ENCODE peak calls at places on chromosomes 12 and 14, in ten cellular contexts. Q is tibial artery, A is HFF-Myc, P is AG09309, B is NB4, K is colonic mucosa, S is IMR-90, M is stomach, H is body of pancreas, I is fibroblast of pulmonary artery. T is an unnamed sample.

GRCh38 chr12:105337391-105337790 is 6.9 kb downstream of the C12orf75 start:
- DNase-seq in H (no peak), M (no peak), K (no peak), I (no peak), B (peak), Q (no peak), A (no peak), S (no peak), P (no peak), T (no peak)

GRCh38 chr12:55996715-55997534 is at the start of gene SUOX:
- DNase-seq in A (peak), I (peak), H (peak), S (peak), P (peak), M (peak), K (peak), B (peak), Q (peak), T (peak)

GRCh38 chr12:104909761-104910160 is 48.3 kb downstream of the SLC41A2 start:
- DNase-seq in K (no peak), M (no peak), S (peak), I (peak), P (no peak), Q (no peak), A (no peak), H (no peak), B (no peak), T (no peak)

GRCh38 chr12:128449146-128449894 is 182.3 kb downstream of the TMEM132C start:
- DNase-seq in S (no peak), Q (no peak), M (no peak), K (no peak), P (no peak), H (no peak), I (no peak), A (no peak), B (no peak), T (no peak)

GRCh38 chr12:106131671-106132070 is 7.1 kb downstream of the NUAK1 start:
- DNase-seq in A (no peak), I (peak), K (no peak), M (no peak), Q (no peak), B (no peak), P (no peak), S (peak), H (no peak), T (no peak)

GRCh38 chr12:57765698-57766463 is 997 bp downstream of the CYP27B1 start:
- DNase-seq in K (no peak), H (peak), P (no peak), M (no peak), B (no peak), I (no peak), A (no peak), S (no peak), Q (no peak), T (no peak)

GRCh38 chr12:52831251-52831650 is 2.9 kb downstream of the KRT79 start:
- DNase-seq in Q (no peak), H (no peak), M (no peak), S (no peak), B (no peak), A (no peak), K (no peak), P (no peak), I (no peak), T (no peak)

GRCh38 chr12:1851126-1851791 is 30.9 kb downstream of the LRTM2 start:
- DNase-seq in P (peak), A (peak), H (no peak), K (no peak), I (peak), S (peak), B (no peak), Q (no peak), M (no peak), T (no peak)

GRCh38 chr12:20830456-20830855 is 20.0 kb downstream of the SLCO1B3 start:
- DNase-seq in M (no peak), H (no peak), B (no peak), A (no peak), Q (no peak), S (no peak), P (no peak), K (no peak), I (no peak), T (no peak)

GRCh38 chr12:98438826-98439225 is 76.6 kb upstream of the TMPO start:
- DNase-seq in M (no peak), Q (no peak), A (no peak), P (no peak), I (peak), S (no peak), H (no peak), B (peak), K (no peak), T (no peak)

GRCh38 chr14:102901633-102902032 is 20.8 kb upstream of the AMN start:
- DNase-seq in Q (no peak), P (no peak), I (no peak), M (no peak), H (no peak), K (no peak), B (peak), S (no peak), A (no peak), T (no peak)

GRCh38 chr14:29310757-29311156 is 544.2 kb downstream of the FOXG1 start:
- DNase-seq in K (no peak), A (peak), S (peak), B (no peak), P (peak), I (peak), Q (no peak), H (no peak), M (no peak), T (no peak)

GRCh38 chr12:19764408-19764807 is 325.1 kb downstream of the AEBP2 start:
- DNase-seq in Q (no peak), B (no peak), S (peak), M (no peak), K (no peak), A (no peak), I (peak), P (no peak), H (no peak), T (no peak)

GRCh38 chr14:105841022-105842009 is 314.9 kb downstream of the TMEM121 start:
- DNase-seq in I (no peak), P (no peak), S (no peak), Q (peak), M (no peak), H (no peak), A (no peak), K (peak), B (peak), T (no peak)

GRCh38 chr12:67890726-67891125 is 98.5 kb upstream of the IFNG-AS1 start:
- DNase-seq in B (no peak), Q (no peak), S (no peak), P (no peak), M (no peak), A (no peak), H (no peak), I (no peak), K (no peak), T (no peak)

GRCh38 chr12:95282266-95282665 is 64.7 kb downstream of the VEZT start:
- DNase-seq in S (peak), B (no peak), I (peak), P (no peak), Q (no peak), K (no peak), A (no peak), H (no peak), M (no peak), T (no peak)

GRCh38 chr12:1108276-1108675 is 117.3 kb downstream of the ERC1 start:
- DNase-seq in K (no peak), S (no peak), P (no peak), Q (no peak), M (no peak), I (no peak), A (no peak), B (peak), H (no peak), T (no peak)

GRCh38 chr12:1064317-1064716 is 73.3 kb downstream of the ERC1 start:
- DNase-seq in Q (no peak), H (no peak), M (no peak), P (no peak), K (no peak), A (no peak), I (no peak), B (no peak), S (no peak), T (no peak)

GRCh38 chr12:132557969-132558856 is 52.2 kb downstream of the LRCOL1 start:
- DNase-seq in K (no peak), I (no peak), H (no peak), B (peak), S (no peak), M (no peak), P (no peak), A (no peak), Q (no peak), T (no peak)

GRCh38 chr12:91381309-91381804 is 198.7 kb upstream of the DCN start:
- DNase-seq in M (peak), H (peak), Q (no peak), K (no peak), B (no peak), P (peak), A (peak), S (peak), I (peak), T (peak)

GRCh38 chr12:71731439-71732356 is 23.0 kb upstream of the RAB21 start:
- DNase-seq in B (no peak), H (no peak), P (no peak), K (no peak), M (no peak), S (peak), A (no peak), Q (no peak), I (peak), T (no peak)

GRCh38 chr14:103095210-103095778 is 769 bp downstream of the EXOC3L4 start:
- DNase-seq in A (no peak), S (no peak), M (no peak), I (no peak), H (no peak), P (no peak), B (no peak), Q (no peak), K (peak), T (no peak)

GRCh38 chr12:57127710-57128518 is at the start of gene LRP1:
- DNase-seq in Q (peak), K (peak), S (peak), A (no peak), P (no peak), H (peak), B (no peak), M (peak), I (peak), T (no peak)

GRCh38 chr14:105141026-105141425 is 27.6 kb downstream of the JAG2 start:
- DNase-seq in Q (peak), P (no peak), S (no peak), H (no peak), A (no peak), M (no peak), B (no peak), K (no peak), I (no peak), T (no peak)

GRCh38 chr12:102067574-102068258 is 5.9 kb upstream of the WASHC3 start:
- DNase-seq in S (peak), M (no peak), A (peak), H (no peak), P (peak), K (no peak), B (no peak), I (no peak), Q (no peak), T (no peak)

GRCh38 chr12:80877706-80878384 is 59.9 kb downstream of the LIN7A start:
- DNase-seq in Q (no peak), P (no peak), S (peak), B (no peak), M (no peak), A (no peak), K (no peak), I (no peak), H (no peak), T (no peak)

GRCh38 chr14:72710212-72710611 is 183.7 kb downstream of the DPF3 start:
- DNase-seq in A (no peak), H (no peak), M (no peak), K (no peak), P (peak), B (no peak), I (peak), Q (no peak), S (peak), T (no peak)

GRCh38 chr14:35878272-35879140 is 52.4 kb downstream of the BRMS1L start:
- DNase-seq in Q (no peak), B (peak), S (peak), A (peak), H (peak), K (peak), I (peak), P (peak), M (peak), T (peak)
- H3K4me3 ChIP-seq in Q (no peak), B (no peak), S (no peak), A (no peak), H (no peak), K (no peak), I (no peak), P (no peak), M (no peak), T (no peak)

GRCh38 chr12:99983721-99984258 is 946 bp downstream of the ANKS1B start:
- DNase-seq in P (no peak), B (peak), A (no peak), H (peak), M (no peak), S (no peak), I (no peak), Q (no peak), K (no peak), T (no peak)
- H3K4me3 ChIP-seq in P (no peak), B (no peak), A (no peak), H (peak), M (peak), S (no peak), I (no peak), Q (peak), K (peak), T (no peak)

DNA sequence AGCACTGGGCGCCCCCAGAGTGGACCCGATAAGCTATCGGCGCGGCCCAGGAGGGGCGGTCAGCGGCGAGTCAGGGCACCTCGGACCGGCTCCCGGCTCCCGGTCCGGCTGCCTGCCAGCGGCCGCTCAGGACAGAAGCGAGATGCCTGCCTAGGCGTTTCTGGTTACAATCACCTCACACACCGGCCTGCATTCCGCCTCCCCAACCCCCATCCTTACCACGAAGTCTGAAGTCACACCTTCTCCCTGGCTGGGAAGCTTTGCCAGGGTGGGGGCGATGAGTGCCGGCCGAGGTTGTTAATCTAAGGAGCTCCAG is 42.6 kb upstream of the TBX5 start:
- DNase-seq in S (no peak), Q (no peak), M (no peak), B (no peak), K (no peak), I (no peak), H (no peak), P (no peak), A (no peak), T (no peak)
- H3K4me3 ChIP-seq in S (no peak), Q (no peak), M (no peak), B (no peak), K (no peak), I (no peak), H (no peak), P (no peak), A (no peak), T (no peak)

DNA sequence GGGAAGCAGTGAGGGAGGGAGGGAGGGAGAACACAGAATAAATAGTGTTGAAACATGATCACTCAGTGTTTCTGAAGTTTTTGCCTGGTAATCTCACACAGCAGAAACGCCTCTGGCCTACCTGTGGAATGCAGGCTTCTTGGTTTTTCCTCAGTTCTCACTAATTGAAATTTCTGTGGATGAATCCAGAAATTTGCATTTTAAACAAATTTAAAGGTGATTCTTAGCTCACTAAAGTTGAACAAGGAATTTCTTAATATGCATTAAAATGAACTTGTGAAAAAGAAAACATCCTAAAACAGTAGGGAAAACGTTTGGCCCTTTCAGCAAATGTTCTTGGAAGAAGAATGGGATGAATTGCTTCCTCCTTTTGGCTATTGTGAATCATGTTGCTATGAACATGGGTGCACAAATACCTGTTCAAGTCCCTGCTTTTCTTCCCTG is 1.4 kb downstream of the RNASE9 start:
- DNase-seq in M (no peak), S (no peak), P (no peak), Q (no peak), H (no peak), K (no peak), I (no peak), A (no peak), B (no peak), T (no peak)
- H3K4me3 ChIP-seq in M (no peak), S (no peak), P (no peak), Q (no peak), H (no peak), K (no peak), I (no peak), A (no peak), B (no peak), T (no peak)

GRCh38 chr12:22256076-22256475 is 78.4 kb downstream of the ST8SIA1 start:
- DNase-seq in B (no peak), M (no peak), S (peak), I (peak), K (no peak), A (no peak), H (no peak), P (no peak), Q (no peak), T (no peak)
- H3K4me3 ChIP-seq in B (no peak), M (no peak), S (no peak), I (no peak), K (no peak), A (no peak), H (no peak), P (no peak), Q (no peak), T (no peak)